ENCODE peak calls at places on chromosomes 7 and 10, in seven cellular contexts. M is KBM-7; K is mesendoderm; P is effector CD4-positive, alpha-beta T cell; L is fibroblast of lung; C is caudate nucleus; G is amygdala. Q is an unnamed sample.

GRCh38 chr7:3965794-3966395 is 664.8 kb downstream of the SDK1 start:
- DNase-seq in C (no peak), P (no peak), L (no peak), G (no peak), K (no peak), M (no peak), Q (no peak)

GRCh38 chr7:44760034-44760580 is 11.5 kb downstream of the ZMIZ2 start:
- DNase-seq in C (no peak), G (no peak), M (no peak), K (no peak), P (no peak), L (no peak), Q (no peak)

GRCh38 chr10:128751284-128751683 is 625.1 kb upstream of the MKI67 start:
- DNase-seq in C (no peak), L (peak; percentile 32), M (no peak), G (no peak), K (no peak), P (no peak), Q (peak; percentile 63)

GRCh38 chr10:58531084-58531695 is 18.5 kb downstream of the BICC1 start:
- DNase-seq in C (no peak), L (peak; percentile 60), P (peak; percentile 7), G (no peak), K (peak; percentile 73), M (peak; percentile 93), Q (peak; percentile 78)

GRCh38 chr10:71697938-71698709 is 21.5 kb downstream of the C10orf105 start:
- DNase-seq in M (no peak), C (no peak), K (no peak), L (no peak), P (no peak), G (no peak), Q (no peak)

GRCh38 chr10:50807851-50808776 is 68.4 kb downstream of the ASAH2B start:
- DNase-seq in M (no peak), C (no peak), P (no peak), K (peak; percentile 33), L (peak; percentile 36), G (no peak), Q (no peak)

GRCh38 chr7:65239707-65240352 is 133.8 kb upstream of the ZNF92 start:
- DNase-seq in P (no peak), C (no peak), L (peak; percentile 37), K (peak; percentile 67), G (no peak), M (peak; percentile 66), Q (peak; percentile 22)

GRCh38 chr7:2997014-2997413 is 46.7 kb downstream of the CARD11 start:
- DNase-seq in M (no peak), L (no peak), P (no peak), K (no peak), C (no peak), G (no peak), Q (no peak)

GRCh38 chr10:30559118-30559684 is 70.4 kb downstream of the LYZL2 start:
- DNase-seq in M (no peak), G (no peak), P (no peak), L (no peak), K (no peak), C (no peak), Q (no peak)

GRCh38 chr10:1070939-1071338 is 14.8 kb downstream of the WDR37 start:
- DNase-seq in P (no peak), K (peak; percentile 91), C (no peak), G (no peak), M (no peak), L (peak; percentile 51), Q (no peak)

GRCh38 chr7:120480472-120480871 is 207.5 kb downstream of the KCND2 start:
- DNase-seq in C (no peak), M (no peak), L (no peak), K (no peak), P (no peak), G (no peak), Q (no peak)

GRCh38 chr10:102281103-102281502 is 35.8 kb downstream of the GBF1 start:
- DNase-seq in L (no peak), C (no peak), M (peak; percentile 49), P (no peak), G (no peak), K (peak; percentile 28), Q (peak; percentile 64)

GRCh38 chr7:108419961-108420360 is 36.3 kb downstream of the NRCAM start:
- DNase-seq in G (no peak), P (no peak), M (no peak), K (no peak), L (peak; percentile 54), C (no peak), Q (no peak)

GRCh38 chr7:46747869-46748576 is 827.0 kb upstream of the IGFBP3 start:
- DNase-seq in G (no peak), M (no peak), C (no peak), K (no peak), L (peak; percentile 65), P (no peak), Q (no peak)

GRCh38 chr7:6258440-6259182 is 13.8 kb downstream of the CYTH3 start:
- DNase-seq in L (peak; percentile 85), K (peak; percentile 79), P (no peak), G (no peak), M (no peak), C (no peak), Q (peak; percentile 35)

GRCh38 chr7:110801502-110801901 is 289.4 kb upstream of the LRRN3 start:
- DNase-seq in P (no peak), K (no peak), C (no peak), M (no peak), L (no peak), G (no peak), Q (no peak)

GRCh38 chr10:5546891-5547683 is 22.3 kb downstream of the CALML3 start:
- DNase-seq in P (no peak), L (peak; percentile 68), M (no peak), K (no peak), G (no peak), C (no peak), Q (no peak)

GRCh38 chr10:59315465-59315864 is 46.9 kb downstream of the FAM13C start:
- DNase-seq in L (no peak), P (no peak), G (no peak), M (no peak), C (no peak), K (no peak), Q (no peak)